ENCODE peak calls at places on chromosomes 16 and 17, in nine cellular contexts. B, Y, S, L, E, Q, T, F and R are unnamed samples.

GRCh38 chr17:58517378-58517927 is 3.0 kb upstream of the MTMR4 start:
- DNase-seq in T (no peak), S (no peak), Q (peak), F (no peak), L (no peak), B (no peak), E (no peak), Y (no peak), R (no peak)

GRCh38 chr17:74031314-74032080 is 172.0 kb upstream of the RPL38 start:
- DNase-seq in Y (no peak), Q (no peak), F (no peak), T (no peak), L (no peak), E (no peak), B (no peak), S (no peak), R (no peak)

GRCh38 chr17:63066158-63066808 is 100.2 kb downstream of the TANC2 start:
- DNase-seq in L (no peak), T (no peak), E (no peak), Y (no peak), S (no peak), B (no peak), Q (no peak), F (no peak), R (no peak)

GRCh38 chr17:11797803-11798202 is 199.5 kb downstream of the ZNF18 start:
- DNase-seq in E (no peak), T (no peak), B (no peak), L (no peak), Y (no peak), F (no peak), Q (peak), S (no peak), R (no peak)

GRCh38 chr17:31877911-31878702 is 19.1 kb upstream of the COPRS start:
- DNase-seq in Q (no peak), E (no peak), B (no peak), T (no peak), S (no peak), F (no peak), L (peak), Y (no peak), R (no peak)

GRCh38 chr17:40956401-40957254 is 10.1 kb downstream of the KRT39 start:
- DNase-seq in F (no peak), S (no peak), E (no peak), T (no peak), L (peak), Q (no peak), Y (no peak), B (no peak), R (no peak)

GRCh38 chr17:731943-732787 is at the start of gene TLCD3A:
- DNase-seq in E (no peak), S (peak), F (peak), T (peak), Q (peak), Y (peak), B (peak), L (peak), R (peak)

GRCh38 chr16:71722801-71723536 is 1.5 kb downstream of the PHLPP2 start:
- DNase-seq in F (peak), Y (peak), T (peak), L (peak), E (peak), Q (peak), S (peak), B (peak), R (peak)

GRCh38 chr16:66474750-66475199 is 47.7 kb downstream of the BEAN1 start:
- DNase-seq in T (no peak), Q (no peak), L (no peak), E (no peak), F (peak), B (no peak), S (no peak), Y (no peak), R (peak)

GRCh38 chr16:83402969-83403368 is 404.8 kb upstream of the HSBP1 start:
- DNase-seq in T (no peak), B (no peak), S (no peak), L (peak), F (no peak), E (no peak), Q (no peak), Y (no peak), R (no peak)

GRCh38 chr16:35147556-35148504 is 1688.4 kb downstream of the TP53TG3F start:
- DNase-seq in Y (no peak), L (no peak), F (no peak), E (no peak), B (no peak), S (no peak), Q (no peak), T (no peak), R (no peak)

GRCh38 chr17:80443916-80444708 is 29.1 kb downstream of the ENDOV start:
- DNase-seq in Y (no peak), B (no peak), F (no peak), E (no peak), T (no peak), Q (no peak), S (no peak), L (no peak), R (no peak)

GRCh38 chr17:61459968-61460718 is 7.9 kb downstream of the TBX4 start:
- DNase-seq in E (peak), Q (no peak), S (no peak), T (no peak), L (no peak), B (no peak), F (no peak), Y (no peak), R (no peak)

GRCh38 chr16:28527985-28528384 is 10.8 kb downstream of the NUPR1 start:
- DNase-seq in T (no peak), F (no peak), S (no peak), E (no peak), Y (no peak), B (no peak), Q (no peak), L (no peak), R (no peak)

GRCh38 chr17:66301864-66302741 is at the start of gene PRKCA:
- DNase-seq in B (peak), Y (peak), Q (peak), S (peak), L (peak), F (peak), E (peak), T (peak), R (peak)

GRCh38 chr17:3827124-3827773 is 18.8 kb downstream of the NCBP3 start:
- DNase-seq in F (no peak), L (peak), S (peak), Y (peak), B (no peak), Q (peak), T (peak), E (peak), R (no peak)

GRCh38 chr17:30234954-30235353 is 543 bp downstream of the SLC6A4 start:
- DNase-seq in L (no peak), F (peak), Y (no peak), S (no peak), T (no peak), E (no peak), B (no peak), Q (no peak), R (peak)

GRCh38 chr16:21950782-21951521 is 2.2 kb upstream of the UQCRC2 start:
- DNase-seq in F (no peak), T (no peak), E (no peak), L (peak), S (peak), B (no peak), Y (no peak), Q (peak), R (no peak)

GRCh38 chr16:56332464-56333079 is 92.8 kb downstream of the AMFR start:
- DNase-seq in B (peak), E (peak), F (no peak), S (peak), Y (peak), L (peak), T (peak), Q (peak), R (no peak)

GRCh38 chr17:45020354-45021138 is 30.9 kb downstream of the DCAKD start:
- DNase-seq in Q (no peak), F (no peak), S (peak), E (no peak), L (peak), Y (peak), B (no peak), T (no peak), R (no peak)

GRCh38 chr16:2592786-2593185 is 55.0 kb downstream of the PDPK1 start:
- DNase-seq in L (no peak), Q (no peak), F (no peak), E (no peak), B (peak), T (no peak), S (no peak), Y (no peak), R (no peak)

GRCh38 chr16:11629071-11630030 is 38.9 kb upstream of the SNN start:
- DNase-seq in L (peak), Q (no peak), Y (peak), B (peak), S (no peak), T (peak), F (no peak), E (no peak), R (no peak)

GRCh38 chr16:65534121-65534528 is 412.3 kb upstream of the CDH11 start:
- DNase-seq in S (no peak), L (peak), Y (no peak), F (no peak), E (no peak), Q (no peak), B (no peak), T (no peak), R (no peak)

GRCh38 chr17:1413281-1413791 is 13.3 kb upstream of the YWHAE start:
- DNase-seq in L (peak), B (peak), F (no peak), Y (no peak), Q (no peak), E (no peak), S (peak), T (peak), R (no peak)

GRCh38 chr17:41494524-41494923 is 4.8 kb upstream of the KRT36 start:
- DNase-seq in T (no peak), E (no peak), L (peak), S (no peak), B (no peak), Y (no peak), F (no peak), Q (no peak), R (no peak)

GRCh38 chr16:81610144-81610842 is 165.7 kb downstream of the CMIP start:
- DNase-seq in S (peak), E (no peak), F (no peak), Q (no peak), B (peak), T (peak), L (peak), Y (peak), R (no peak)

GRCh38 chr17:30200086-30200485 is 35.4 kb downstream of the SLC6A4 start:
- DNase-seq in L (no peak), T (no peak), E (no peak), B (no peak), Q (no peak), S (no peak), Y (no peak), F (no peak), R (no peak)

GRCh38 chr17:19539040-19539399 is 5.4 kb downstream of the SLC47A1 start:
- DNase-seq in Y (no peak), S (no peak), E (no peak), Q (no peak), F (no peak), T (peak), L (no peak), B (no peak), R (no peak)

GRCh38 chr16:63575031-63575430 is 1538.8 kb upstream of the CDH8 start:
- DNase-seq in Q (no peak), L (no peak), B (no peak), F (no peak), T (no peak), E (no peak), Y (no peak), S (no peak), R (no peak)

GRCh38 chr16:72787519-72788268 is 260.2 kb downstream of the ZFHX3 start:
- DNase-seq in S (peak), T (peak), L (peak), Q (no peak), Y (peak), B (peak), F (peak), E (peak), R (peak)

GRCh38 chr16:66266436-66267286 is 99.8 kb upstream of the CDH5 start:
- DNase-seq in T (no peak), F (no peak), E (peak), Q (no peak), L (peak), Y (peak), S (peak), B (peak), R (no peak)

GRCh38 chr16:70664325-70665112 is 18.2 kb downstream of the IL34 start:
- DNase-seq in S (no peak), F (peak), Y (no peak), B (no peak), L (no peak), T (no peak), E (no peak), Q (no peak), R (no peak)

GRCh38 chr16:28292731-28293588 is 635 bp downstream of the SBK1 start:
- DNase-seq in F (no peak), S (no peak), T (peak), Y (no peak), E (no peak), B (no peak), L (no peak), Q (no peak), R (no peak)

GRCh38 chr17:79809530-79810137 is 12.8 kb upstream of the CBX8 start:
- DNase-seq in B (no peak), Q (no peak), L (no peak), Y (no peak), T (no peak), S (no peak), F (no peak), E (no peak), R (no peak)

GRCh38 chr17:28076138-28076537 is 33.7 kb downstream of the NLK start:
- DNase-seq in T (no peak), L (no peak), E (no peak), B (no peak), F (no peak), S (no peak), Q (no peak), Y (no peak), R (no peak)
- TF ChIP-seq POLR2A in T (no peak), L (no peak), E (no peak), B (no peak), F (no peak), S (no peak), Q (no peak), Y (no peak), R (no peak)

GRCh38 chr16:31873556-31874353 is at the start of gene ZNF267:
- DNase-seq in E (peak), L (peak), Y (peak), B (peak), Q (peak), F (peak), S (peak), T (peak), R (peak)
- TF ChIP-seq POLR2A in E (no peak), L (peak), Y (peak), B (peak), Q (peak), F (peak), S (peak), T (peak), R (peak)

GRCh38 chr16:86509759-86510464 is 415 bp upstream of the FOXF1 start:
- DNase-seq in B (peak), T (no peak), E (no peak), S (no peak), L (peak), F (no peak), Y (peak), Q (no peak), R (no peak)
- TF ChIP-seq POLR2A in B (no peak), T (no peak), E (no peak), S (no peak), L (peak), F (no peak), Y (no peak), Q (no peak), R (no peak)

GRCh38 chr16:666572-666971 is 1.4 kb upstream of the RHOT2 start:
- DNase-seq in Q (no peak), E (no peak), F (no peak), L (no peak), B (no peak), Y (no peak), T (no peak), S (no peak), R (no peak)

GRCh38 chr16:667113-667779 is 686 bp upstream of the RHOT2 start:
- DNase-seq in F (no peak), S (no peak), Q (no peak), B (no peak), T (no peak), E (no peak), Y (no peak), L (no peak), R (no peak)

GRCh38 chr16:668519-669171 is 713 bp downstream of the RHOT2 start:
- DNase-seq in Y (no peak), B (no peak), Q (no peak), L (no peak), F (no peak), T (no peak), E (no peak), S (no peak), R (no peak)

GRCh38 chr16:669666-670065 is 1.7 kb downstream of the RHOT2 start:
- DNase-seq in E (no peak), T (no peak), L (no peak), B (no peak), Y (no peak), Q (no peak), F (no peak), S (no peak), R (no peak)

DNA sequence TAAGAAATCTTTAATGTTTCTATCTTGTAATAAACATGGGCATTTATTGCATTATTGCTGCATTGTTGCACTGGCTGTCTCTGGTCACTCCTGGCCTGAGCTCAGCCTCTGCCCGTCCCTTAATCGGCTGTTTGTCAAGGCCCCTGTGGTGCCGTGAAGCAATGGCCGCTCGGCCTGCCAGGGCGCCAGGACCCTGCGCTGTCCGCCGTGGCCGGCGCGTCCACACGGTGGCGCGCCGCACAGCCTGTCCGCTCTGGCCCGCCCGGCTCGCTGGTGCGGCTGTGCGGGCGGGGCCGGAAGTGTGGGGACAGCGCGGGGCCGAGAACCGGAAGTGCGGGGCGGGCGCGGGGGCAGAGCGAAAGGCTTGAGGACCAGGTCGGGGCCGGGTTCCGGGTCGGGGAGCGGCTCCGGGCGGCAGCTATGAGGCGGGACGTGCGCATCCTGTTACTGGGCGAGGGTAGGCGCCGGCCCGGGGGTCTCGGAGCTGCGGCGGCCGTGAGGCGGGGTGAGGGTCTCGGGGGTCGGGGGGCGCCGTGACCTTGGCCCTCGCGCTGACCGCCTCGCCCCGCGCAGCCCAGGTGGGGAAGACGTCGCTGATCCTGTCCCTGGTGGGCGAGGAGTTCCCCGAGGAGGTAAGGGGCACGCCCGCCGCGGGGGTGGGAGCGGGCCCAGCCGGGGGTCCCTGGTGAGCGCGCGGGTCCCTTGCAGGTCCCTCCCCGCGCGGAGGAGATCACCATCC is at the start of gene RHOT2:
- DNase-seq in Y (peak), F (peak), E (peak), S (peak), Q (peak), B (peak), L (peak), T (peak), R (peak)
- TF ChIP-seq POLR2A in Y (peak), F (peak), E (no peak), S (peak), Q (peak), B (peak), L (peak), T (peak), R (peak)

GRCh38 chr16:57735755-57736418 is at the start of gene KATNB1:
- DNase-seq in Y (no peak), F (no peak), B (no peak), S (no peak), Q (no peak), T (no peak), E (no peak), L (no peak), R (no peak)
- TF ChIP-seq POLR2A in Y (no peak), F (no peak), B (no peak), S (peak), Q (peak), T (no peak), E (no peak), L (no peak), R (no peak)

DNA sequence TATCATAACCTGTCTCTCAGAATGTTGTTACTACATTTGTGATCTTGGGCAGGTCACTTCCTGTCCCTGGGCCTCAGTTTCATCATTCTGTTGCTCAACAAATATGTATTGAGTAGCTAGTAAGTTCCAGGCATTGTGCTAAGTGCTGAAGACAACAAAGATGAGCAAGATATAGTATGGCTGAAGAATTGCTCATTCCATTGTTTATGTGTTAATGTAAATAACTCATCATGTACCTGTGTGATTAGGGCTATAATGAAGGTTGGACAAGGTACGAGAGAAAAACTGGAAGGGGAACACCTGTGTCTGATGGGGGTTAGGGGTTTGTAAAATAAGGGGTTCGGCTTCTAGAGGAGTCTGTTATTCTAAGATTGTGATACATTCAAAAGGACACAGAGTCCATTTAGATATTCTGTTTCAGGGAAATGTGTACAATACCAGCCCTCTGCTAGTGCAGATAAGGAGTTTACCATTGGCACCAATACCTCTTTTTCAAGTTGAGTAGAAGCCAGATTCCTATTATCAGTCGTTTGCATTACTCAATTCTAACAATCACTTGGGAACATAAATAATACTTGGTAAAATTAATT is 20.0 kb downstream of the TUBG1 start:
- DNase-seq in Y (no peak), S (no peak), Q (no peak), B (no peak), L (no peak), E (no peak), F (no peak), T (no peak), R (no peak)
- TF ChIP-seq POLR2A in Y (no peak), S (no peak), Q (no peak), B (no peak), L (no peak), E (no peak), F (no peak), T (no peak), R (no peak)

GRCh38 chr16:30075503-30076275 is at the start of gene PPP4C:
- DNase-seq in Q (peak), B (peak), L (peak), T (peak), E (peak), Y (peak), S (peak), F (peak), R (peak)
- TF ChIP-seq POLR2A in Q (peak), B (peak), L (peak), T (peak), E (no peak), Y (peak), S (peak), F (peak), R (peak)

DNA sequence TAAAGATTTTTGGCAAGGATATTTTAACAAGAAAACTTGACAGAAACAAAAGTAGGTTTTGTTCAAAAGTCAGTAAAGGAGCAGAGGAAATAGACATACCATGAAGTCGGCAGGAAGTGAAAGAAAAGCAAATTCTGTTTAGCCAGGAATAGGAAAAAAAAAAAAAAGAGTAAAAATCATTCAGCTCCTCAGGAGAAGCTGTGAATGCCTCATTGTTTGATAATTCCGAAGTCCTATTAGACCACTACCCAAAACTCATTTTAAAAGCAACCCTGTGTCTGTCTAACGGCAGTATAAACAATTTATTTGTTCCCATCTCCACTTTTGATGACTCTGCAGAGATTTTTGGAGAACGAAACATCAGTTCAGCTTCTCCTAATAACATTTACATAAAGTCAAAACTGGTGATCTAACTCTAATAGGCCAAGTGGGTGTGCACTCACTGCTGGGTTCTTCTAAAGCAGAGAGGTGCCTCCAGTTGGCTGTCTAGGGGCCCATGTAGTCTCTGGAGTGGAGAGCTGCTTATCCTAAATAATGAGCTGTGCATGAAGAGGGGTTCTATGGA is 34.9 kb downstream of the TEKT3 start:
- DNase-seq in F (no peak), L (peak), E (no peak), B (no peak), Q (no peak), T (no peak), S (no peak), Y (no peak), R (no peak)
- TF ChIP-seq POLR2A in F (no peak), L (no peak), E (no peak), B (no peak), Q (no peak), T (no peak), S (no peak), Y (no peak), R (no peak)